ENCODE peak calls at places on chromosomes 12 and 14, in four cellular contexts. One of them, this sample, is unnamed.

GRCh38 chr14:101543814-101544213 is 17.5 kb upstream of the DIO3 start:
- DNase-seq in HepG2: no peak
- DNase-seq in SK-N-SH: no peak
- DNase-seq in GM12878: no peak
- DNase-seq in this sample: no peak

GRCh38 chr14:53187921-53188463 is 34.9 kb upstream of the DDHD1 start:
- DNase-seq in HepG2: no peak
- DNase-seq in SK-N-SH: no peak
- DNase-seq in GM12878: no peak
- DNase-seq in this sample: no peak

GRCh38 chr12:1608783-1609119 is 14.4 kb upstream of the FBXL14 start:
- DNase-seq in HepG2: no peak
- DNase-seq in SK-N-SH: no peak
- DNase-seq in GM12878: no peak
- DNase-seq in this sample: no peak

GRCh38 chr12:48788522-48788851 is 402 bp downstream of the ADCY6 start:
- DNase-seq in HepG2: no peak
- DNase-seq in SK-N-SH: peak
- DNase-seq in GM12878: no peak
- DNase-seq in this sample: no peak

GRCh38 chr12:71461787-71462328 is 22.3 kb downstream of the LGR5 start:
- DNase-seq in HepG2: no peak
- DNase-seq in SK-N-SH: peak
- DNase-seq in GM12878: no peak
- DNase-seq in this sample: no peak

GRCh38 chr12:54383041-54383609 is 1.4 kb downstream of the ZNF385A start:
- DNase-seq in HepG2: no peak
- DNase-seq in SK-N-SH: no peak
- DNase-seq in GM12878: no peak
- DNase-seq in this sample: peak

GRCh38 chr12:70069221-70069811 is 173.9 kb upstream of the CNOT2 start:
- DNase-seq in HepG2: no peak
- DNase-seq in SK-N-SH: no peak
- DNase-seq in GM12878: no peak
- DNase-seq in this sample: no peak

GRCh38 chr12:49894754-49895153 is 8.9 kb downstream of the FAIM2 start:
- DNase-seq in HepG2: no peak
- DNase-seq in SK-N-SH: no peak
- DNase-seq in GM12878: no peak
- DNase-seq in this sample: no peak

GRCh38 chr12:23585156-23585781 is 364.2 kb downstream of the SOX5 start:
- DNase-seq in HepG2: no peak
- DNase-seq in SK-N-SH: no peak
- DNase-seq in GM12878: no peak
- DNase-seq in this sample: no peak

GRCh38 chr12:20438307-20438779 is 70.0 kb downstream of the PDE3A start:
- DNase-seq in HepG2: no peak
- DNase-seq in SK-N-SH: no peak
- DNase-seq in GM12878: no peak
- DNase-seq in this sample: no peak

GRCh38 chr12:46560078-46560477 is 187.5 kb upstream of the SLC38A2 start:
- DNase-seq in HepG2: peak
- DNase-seq in SK-N-SH: no peak
- DNase-seq in GM12878: no peak
- DNase-seq in this sample: no peak

GRCh38 chr12:54970741-54971140 is 13.8 kb downstream of the TESPA1 start:
- DNase-seq in HepG2: no peak
- DNase-seq in SK-N-SH: no peak
- DNase-seq in GM12878: no peak
- DNase-seq in this sample: no peak

GRCh38 chr14:63551338-63551737 is 8.2 kb upstream of the PPP2R5E start:
- DNase-seq in HepG2: no peak
- DNase-seq in SK-N-SH: no peak
- DNase-seq in GM12878: no peak
- DNase-seq in this sample: no peak

GRCh38 chr14:104387000-104387384 is 192.6 kb upstream of the C14orf180 start:
- DNase-seq in HepG2: no peak
- DNase-seq in SK-N-SH: peak
- DNase-seq in GM12878: no peak
- DNase-seq in this sample: no peak

GRCh38 chr12:41932470-41932991 is 212.1 kb downstream of the GXYLT1 start:
- DNase-seq in HepG2: no peak
- DNase-seq in SK-N-SH: peak
- DNase-seq in GM12878: no peak
- DNase-seq in this sample: peak

GRCh38 chr12:69091447-69092022 is 147.8 kb upstream of the CPSF6 start:
- DNase-seq in HepG2: no peak
- DNase-seq in SK-N-SH: no peak
- DNase-seq in GM12878: no peak
- DNase-seq in this sample: no peak

GRCh38 chr14:39107624-39108023 is 4.6 kb upstream of the SEC23A start:
- DNase-seq in HepG2: peak
- DNase-seq in SK-N-SH: peak
- DNase-seq in GM12878: no peak
- DNase-seq in this sample: peak

GRCh38 chr12:58310368-58310767 is 369.0 kb downstream of the ATP23 start:
- DNase-seq in HepG2: no peak
- DNase-seq in SK-N-SH: no peak
- DNase-seq in GM12878: no peak
- DNase-seq in this sample: no peak

GRCh38 chr14:54738009-54738408 is 164.6 kb downstream of the GCH1 start:
- DNase-seq in HepG2: no peak
- DNase-seq in SK-N-SH: no peak
- DNase-seq in GM12878: no peak
- DNase-seq in this sample: no peak

GRCh38 chr12:52673216-52673615 is 7.0 kb downstream of the KRT1 start:
- DNase-seq in HepG2: no peak
- DNase-seq in SK-N-SH: no peak
- DNase-seq in GM12878: no peak
- DNase-seq in this sample: no peak

GRCh38 chr12:65858831-65859230 is 34.5 kb downstream of the HMGA2 start:
- DNase-seq in HepG2: no peak
- DNase-seq in SK-N-SH: no peak
- DNase-seq in GM12878: no peak
- DNase-seq in this sample: no peak

GRCh38 chr14:36848213-36848612 is 186.6 kb downstream of the PAX9 start:
- DNase-seq in HepG2: no peak
- DNase-seq in SK-N-SH: no peak
- DNase-seq in GM12878: no peak
- DNase-seq in this sample: no peak

GRCh38 chr14:51627313-51627712 is 24.4 kb upstream of the FRMD6 start:
- DNase-seq in HepG2: no peak
- DNase-seq in SK-N-SH: no peak
- DNase-seq in GM12878: no peak
- DNase-seq in this sample: no peak
- TF ChIP-seq NFIC in HepG2: no peak
- TF ChIP-seq NFIC in SK-N-SH: no peak
- TF ChIP-seq NFIC in GM12878: no peak
- TF ChIP-seq NFIC in this sample: no peak

DNA sequence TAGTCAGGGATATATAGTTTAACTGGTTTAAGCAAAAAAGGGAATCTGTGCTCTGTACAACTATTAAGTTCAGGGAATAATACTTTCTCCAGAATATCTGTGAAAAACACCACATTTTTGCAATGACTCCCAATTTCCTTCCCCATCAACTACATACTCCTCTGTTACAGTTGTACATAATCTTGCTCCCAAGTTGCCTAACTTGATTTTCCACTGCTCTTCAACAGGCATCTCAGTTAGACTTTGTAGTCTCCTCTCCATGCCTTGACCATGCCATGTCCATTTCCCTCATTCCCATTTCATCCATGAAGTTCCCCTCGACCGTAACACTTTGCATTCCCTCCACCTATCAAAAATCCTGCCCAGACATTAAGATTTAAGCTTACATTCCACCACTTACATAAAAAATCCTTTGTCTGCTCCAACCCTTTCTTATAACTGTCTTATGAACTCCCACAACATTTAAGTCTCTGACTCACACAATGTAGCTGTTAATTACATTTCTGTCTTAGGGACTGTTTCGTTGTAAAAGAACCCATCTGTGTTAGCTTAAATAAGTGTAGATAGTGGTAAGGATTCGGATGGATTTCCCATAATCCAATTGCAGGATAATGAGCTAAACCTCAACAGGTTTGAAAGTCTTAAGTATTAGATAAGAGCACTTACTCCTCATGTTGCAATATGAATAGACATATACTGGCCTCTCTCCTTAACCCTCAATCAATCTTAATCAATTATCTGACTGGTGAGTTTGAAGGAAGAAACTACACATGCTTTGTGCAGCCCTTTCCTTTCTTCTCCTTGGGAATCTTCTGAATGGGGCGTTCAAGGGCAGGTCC is 156.5 kb downstream of the PAWR start:
- DNase-seq in HepG2: no peak
- DNase-seq in SK-N-SH: no peak
- DNase-seq in GM12878: no peak
- DNase-seq in this sample: no peak
- TF ChIP-seq NFIC in HepG2: no peak
- TF ChIP-seq NFIC in SK-N-SH: no peak
- TF ChIP-seq NFIC in GM12878: no peak
- TF ChIP-seq NFIC in this sample: no peak

GRCh38 chr12:94813314-94813713 is 163.0 kb upstream of the TMCC3 start:
- DNase-seq in HepG2: no peak
- DNase-seq in SK-N-SH: no peak
- DNase-seq in GM12878: no peak
- DNase-seq in this sample: no peak
- TF ChIP-seq NFIC in HepG2: no peak
- TF ChIP-seq NFIC in SK-N-SH: no peak
- TF ChIP-seq NFIC in GM12878: no peak
- TF ChIP-seq NFIC in this sample: no peak

DNA sequence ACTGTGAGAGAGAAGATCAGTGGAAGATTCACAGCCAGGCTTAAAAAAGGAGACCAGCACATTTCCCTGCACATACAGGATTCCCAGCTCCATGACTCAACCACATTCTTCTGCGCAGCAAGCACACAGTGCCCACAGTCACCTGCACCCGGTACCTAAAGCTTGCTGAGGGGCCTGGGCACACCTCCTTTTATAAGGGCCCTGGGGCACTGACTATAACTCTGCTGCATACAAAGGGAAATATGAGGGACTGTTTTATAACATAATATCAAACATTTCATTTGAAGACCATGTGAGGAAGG is 322.9 kb downstream of the DAD1 start:
- DNase-seq in HepG2: no peak
- DNase-seq in SK-N-SH: no peak
- DNase-seq in GM12878: no peak
- DNase-seq in this sample: no peak
- TF ChIP-seq NFIC in HepG2: no peak
- TF ChIP-seq NFIC in SK-N-SH: no peak
- TF ChIP-seq NFIC in GM12878: no peak
- TF ChIP-seq NFIC in this sample: no peak

GRCh38 chr14:89283327-89284060 is 133.5 kb downstream of the FOXN3 start:
- DNase-seq in HepG2: no peak
- DNase-seq in SK-N-SH: no peak
- DNase-seq in GM12878: no peak
- DNase-seq in this sample: no peak
- TF ChIP-seq NFIC in HepG2: no peak
- TF ChIP-seq NFIC in SK-N-SH: no peak
- TF ChIP-seq NFIC in GM12878: no peak
- TF ChIP-seq NFIC in this sample: no peak

DNA sequence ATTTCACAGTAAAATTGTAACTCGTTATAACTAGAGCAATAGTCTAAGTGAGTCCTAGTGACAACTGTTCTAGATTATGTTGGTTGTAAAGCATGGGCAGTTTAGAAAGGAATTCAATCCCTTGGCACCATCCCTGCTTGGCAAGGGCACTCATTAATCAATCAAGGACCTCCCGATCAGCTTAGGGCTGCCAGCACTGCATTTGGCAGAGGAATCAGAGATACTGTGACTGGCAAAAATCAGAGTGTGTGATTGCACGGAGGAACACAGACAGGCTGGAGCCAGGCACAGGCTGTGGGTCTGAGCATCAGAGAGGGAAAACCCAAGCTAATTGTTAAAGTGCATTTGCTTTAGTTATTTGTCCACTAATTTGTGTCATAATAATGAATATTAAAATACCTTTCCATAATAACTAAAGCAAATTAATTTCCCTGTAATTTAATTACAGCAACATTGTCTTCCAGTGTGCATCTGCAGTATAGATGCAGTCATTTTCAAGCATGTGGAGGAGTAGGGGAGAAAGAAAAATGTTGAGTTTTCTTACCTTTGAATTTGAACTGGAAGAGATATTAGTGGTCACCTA is 3.2 kb upstream of the EGLN3 start:
- DNase-seq in HepG2: no peak
- DNase-seq in SK-N-SH: peak
- DNase-seq in GM12878: no peak
- DNase-seq in this sample: no peak
- TF ChIP-seq NFIC in HepG2: no peak
- TF ChIP-seq NFIC in SK-N-SH: no peak
- TF ChIP-seq NFIC in GM12878: no peak
- TF ChIP-seq NFIC in this sample: no peak

DNA sequence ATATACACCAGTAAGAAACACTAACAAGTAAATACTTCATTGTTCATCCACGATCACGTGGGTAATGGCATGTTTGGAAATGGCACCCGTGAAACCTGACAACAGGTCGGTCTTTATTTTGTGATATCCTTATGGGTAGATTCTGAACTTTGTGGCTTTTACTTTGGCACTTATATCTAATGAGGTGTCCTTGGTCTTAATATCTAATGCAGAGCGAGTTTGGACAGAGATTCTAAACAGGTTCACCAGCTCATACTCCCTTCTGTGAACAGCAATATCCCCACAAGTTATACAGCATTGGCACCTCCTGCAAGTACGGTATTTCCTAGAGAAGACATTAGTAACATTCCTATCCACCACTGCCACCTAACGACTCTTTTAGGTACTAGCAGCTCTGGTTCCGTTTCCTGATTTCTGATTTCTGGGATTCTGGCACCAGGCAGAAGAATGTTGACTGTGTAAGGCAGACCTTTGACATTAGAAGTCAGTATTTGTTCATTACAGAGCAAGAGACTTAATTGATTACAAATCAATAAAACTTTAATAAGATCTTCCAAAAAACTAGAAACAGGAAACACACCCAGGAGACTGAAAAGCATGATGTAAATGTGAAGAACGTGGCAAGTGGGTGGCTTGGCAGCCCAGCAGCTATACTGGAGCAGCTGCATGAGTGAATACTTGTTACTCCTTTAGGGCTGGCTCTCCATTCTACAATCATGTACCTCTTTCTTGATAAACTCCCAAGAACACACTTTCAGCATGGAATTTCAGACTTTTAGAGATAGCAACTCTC is 2.5 kb downstream of the ANG start:
- DNase-seq in HepG2: peak
- DNase-seq in SK-N-SH: peak
- DNase-seq in GM12878: peak
- DNase-seq in this sample: peak
- TF ChIP-seq NFIC in HepG2: no peak
- TF ChIP-seq NFIC in SK-N-SH: no peak
- TF ChIP-seq NFIC in GM12878: no peak
- TF ChIP-seq NFIC in this sample: no peak

DNA sequence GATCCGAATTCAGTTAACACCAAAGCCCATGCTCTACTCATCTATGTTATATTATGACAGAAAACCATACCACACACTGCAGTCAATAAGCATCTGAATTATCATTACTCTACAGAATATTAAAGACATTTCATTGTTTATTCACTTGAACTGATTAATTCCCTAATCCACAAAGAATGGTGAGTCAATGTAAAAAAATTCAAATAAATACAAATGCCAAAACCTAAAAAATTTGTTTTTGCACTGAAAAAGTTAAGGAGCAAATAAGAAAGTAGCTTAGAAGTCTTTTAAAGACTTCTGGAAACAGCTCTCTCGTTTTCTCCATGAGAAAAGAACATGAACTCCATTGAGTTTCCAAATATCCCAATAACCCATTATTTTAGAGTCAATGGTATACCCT is 13.6 kb downstream of the NID2 start:
- DNase-seq in HepG2: no peak
- DNase-seq in SK-N-SH: no peak
- DNase-seq in GM12878: no peak
- DNase-seq in this sample: no peak
- TF ChIP-seq NFIC in HepG2: no peak
- TF ChIP-seq NFIC in SK-N-SH: peak
- TF ChIP-seq NFIC in GM12878: no peak
- TF ChIP-seq NFIC in this sample: no peak